ENCODE peak calls at places on chromosomes 16 and 17, in four cellular contexts. Q is K562, P is GM12878, R is SK-N-SH. H is an unnamed sample.

GRCh38 chr16:55842369-55843104 is 9.6 kb upstream of the CES1 start:
- DNase-seq in Q (peak), P (no peak), R (peak), H (no peak)

GRCh38 chr17:50269477-50270429 is 4.5 kb upstream of the TMEM92 start:
- DNase-seq in Q (peak), P (peak), R (peak), H (peak)

GRCh38 chr16:88939814-88940195 is 37.2 kb downstream of the CBFA2T3 start:
- DNase-seq in Q (no peak), P (no peak), R (no peak), H (no peak)

GRCh38 chr16:27761816-27762215 is 211.9 kb downstream of the KATNIP start:
- DNase-seq in Q (no peak), P (no peak), R (no peak), H (no peak)

GRCh38 chr17:42365136-42365535 is 23.1 kb downstream of the STAT3 start:
- DNase-seq in Q (peak), P (no peak), R (no peak), H (no peak)

GRCh38 chr16:50267151-50267631 is 840 bp downstream of the ADCY7 start:
- DNase-seq in Q (no peak), P (no peak), R (peak), H (no peak)

GRCh38 chr17:70535986-70536385 is 366.7 kb downstream of the KCNJ2 start:
- DNase-seq in Q (no peak), P (no peak), R (no peak), H (no peak)

GRCh38 chr17:78416311-78416711 is 37.9 kb downstream of the PGS1 start:
- DNase-seq in Q (no peak), P (no peak), R (no peak), H (no peak)

GRCh38 chr17:13735444-13735843 is 133.7 kb upstream of the HS3ST3A1 start:
- DNase-seq in Q (peak), P (no peak), R (peak), H (peak)

GRCh38 chr17:76537578-76538280 is at the start of gene CYGB:
- DNase-seq in Q (no peak), P (no peak), R (peak), H (no peak)

GRCh38 chr16:74107795-74108610 is 188.6 kb upstream of the PSMD7 start:
- DNase-seq in Q (peak), P (peak), R (no peak), H (peak)

GRCh38 chr17:5899496-5900195 is 170.5 kb upstream of the WSCD1 start:
- DNase-seq in Q (no peak), P (no peak), R (no peak), H (no peak)

GRCh38 chr17:2924211-2924610 is 128.0 kb downstream of the RAP1GAP2 start:
- DNase-seq in Q (no peak), P (no peak), R (peak), H (peak)

GRCh38 chr17:34390649-34391048 is 27.6 kb upstream of the CCL1 start:
- DNase-seq in Q (no peak), P (no peak), R (no peak), H (no peak)

GRCh38 chr16:82700541-82701240 is 73.9 kb downstream of the CDH13 start:
- DNase-seq in Q (no peak), P (peak), R (no peak), H (no peak)

DNA sequence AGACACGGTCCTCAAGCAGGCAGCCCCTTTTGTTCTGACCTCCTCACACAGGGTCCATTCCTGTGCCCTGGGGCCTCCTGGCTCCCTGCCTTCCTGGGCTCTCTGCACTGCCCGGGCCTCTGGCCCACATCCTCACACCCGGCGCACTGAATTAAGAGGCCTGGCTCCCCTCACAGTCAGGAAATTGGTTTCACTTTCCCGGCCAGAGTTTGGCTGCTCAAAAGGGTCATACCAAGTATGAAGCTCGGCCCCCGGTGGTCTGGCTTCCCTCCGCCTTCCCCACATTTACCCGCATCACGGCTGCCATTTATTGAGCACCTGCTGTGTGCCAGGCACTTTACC is 220.0 kb downstream of the NTN1 start:
- DNase-seq in Q (no peak), P (no peak), R (peak), H (no peak)
- TF ChIP-seq USF1 in Q (no peak), P (no peak), R (no peak), H (no peak)

DNA sequence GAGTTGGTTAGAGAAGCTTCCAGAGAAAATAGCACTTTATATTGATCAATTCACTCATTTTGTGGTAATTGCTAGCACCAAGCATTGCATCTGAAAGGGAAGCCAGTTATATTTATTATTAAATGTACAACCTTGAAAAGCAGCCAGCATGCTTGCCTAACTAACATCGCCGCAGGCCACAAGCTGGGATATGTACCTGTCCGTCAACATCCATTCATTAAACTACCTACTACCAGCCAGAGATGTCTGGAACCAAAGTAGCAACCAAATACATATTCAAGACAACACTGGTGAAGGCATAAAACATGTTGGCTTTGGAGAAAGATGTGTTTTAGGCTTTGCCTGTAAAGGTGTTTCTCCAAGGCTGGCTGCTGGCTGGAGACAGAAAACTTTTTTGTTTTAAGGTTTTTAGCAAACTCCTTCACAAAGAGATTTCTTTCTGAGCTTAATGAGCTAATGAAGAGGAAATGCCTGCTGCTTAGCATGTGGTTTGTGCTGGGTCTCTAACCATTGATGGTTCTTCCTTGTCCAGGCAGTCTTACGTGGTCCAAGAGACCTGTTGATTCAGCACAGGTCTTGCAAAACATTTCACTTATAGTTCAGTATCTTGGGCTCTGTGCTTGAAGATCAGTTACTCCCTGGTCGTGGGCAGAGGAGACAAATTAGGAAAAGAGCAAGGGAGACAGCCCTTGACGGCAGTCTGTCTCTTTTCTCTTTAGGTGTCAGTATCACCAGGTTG is 3.1 kb downstream of the ITPRIPL2 start:
- DNase-seq in Q (no peak), P (no peak), R (no peak), H (no peak)
- TF ChIP-seq USF1 in Q (no peak), P (no peak), R (no peak), H (no peak)

DNA sequence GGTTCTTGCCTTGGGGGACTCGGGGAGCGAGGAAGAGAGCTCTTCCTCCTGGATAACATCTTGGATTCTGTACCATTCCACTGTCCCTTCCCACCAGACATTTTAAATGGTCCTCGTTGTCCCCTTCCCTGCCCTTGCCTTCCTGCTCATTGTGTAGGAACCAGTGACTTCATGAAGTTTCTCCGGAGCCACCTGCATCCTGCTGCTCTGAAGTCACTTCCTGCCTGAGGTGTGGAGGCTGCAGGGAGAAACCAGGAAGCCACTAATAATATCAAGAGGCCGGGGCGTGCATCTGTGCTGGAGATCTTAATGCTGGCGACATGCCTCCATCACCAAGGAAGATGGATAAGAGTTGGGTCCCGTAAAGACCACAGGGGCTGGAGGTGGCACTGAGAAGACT is 6.2 kb upstream of the SLC16A13 start:
- DNase-seq in Q (no peak), P (no peak), R (no peak), H (no peak)
- TF ChIP-seq USF1 in Q (no peak), P (no peak), R (no peak), H (no peak)

GRCh38 chr17:80890551-80890930 is 101.1 kb upstream of the CHMP6 start:
- DNase-seq in Q (no peak), P (no peak), R (no peak), H (no peak)

GRCh38 chr17:80889231-80889896 is 102.3 kb upstream of the CHMP6 start:
- DNase-seq in Q (no peak), P (no peak), R (no peak), H (no peak)

GRCh38 chr17:80888276-80889160 is 103.1 kb upstream of the CHMP6 start:
- DNase-seq in Q (no peak), P (no peak), R (no peak), H (peak)

GRCh38 chr17:80891096-80892018 is 100.3 kb upstream of the CHMP6 start:
- DNase-seq in Q (peak), P (peak), R (no peak), H (no peak)

DNA sequence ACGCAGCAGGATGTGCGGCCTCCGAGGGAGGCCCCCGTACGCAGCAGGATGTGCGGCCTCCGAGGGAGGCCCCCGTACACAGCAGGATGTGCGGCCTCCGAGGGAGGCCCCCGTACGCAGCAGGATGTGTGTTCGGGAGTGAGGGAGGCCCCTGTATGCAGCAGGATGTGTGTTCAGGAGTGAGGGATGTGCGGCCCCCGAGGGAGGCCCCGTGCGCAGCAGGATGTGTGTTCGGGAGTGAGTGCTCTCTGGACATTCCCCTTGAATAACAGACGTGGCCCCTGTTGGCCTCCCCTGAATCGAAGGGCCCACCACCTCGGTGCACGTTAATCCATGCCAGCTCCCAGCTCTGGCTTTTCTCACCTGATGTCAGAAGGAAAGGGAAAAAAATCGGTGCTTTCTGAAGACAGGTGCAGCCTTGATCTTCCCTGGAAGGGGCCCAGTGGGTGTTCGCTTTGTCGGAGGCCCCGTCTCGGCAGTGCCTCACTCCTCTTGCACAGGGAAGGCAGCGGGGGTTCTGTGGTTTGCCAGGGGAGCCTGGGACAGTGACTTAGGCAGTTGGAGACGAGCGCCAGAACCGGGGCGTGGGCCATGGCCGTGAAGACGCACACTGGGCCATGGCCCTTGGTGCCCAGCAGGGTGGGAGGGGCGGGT is 101.6 kb upstream of the CHMP6 start:
- DNase-seq in Q (no peak), P (no peak), R (no peak), H (no peak)
- TF ChIP-seq USF1 in Q (no peak), P (no peak), R (no peak), H (no peak)

DNA sequence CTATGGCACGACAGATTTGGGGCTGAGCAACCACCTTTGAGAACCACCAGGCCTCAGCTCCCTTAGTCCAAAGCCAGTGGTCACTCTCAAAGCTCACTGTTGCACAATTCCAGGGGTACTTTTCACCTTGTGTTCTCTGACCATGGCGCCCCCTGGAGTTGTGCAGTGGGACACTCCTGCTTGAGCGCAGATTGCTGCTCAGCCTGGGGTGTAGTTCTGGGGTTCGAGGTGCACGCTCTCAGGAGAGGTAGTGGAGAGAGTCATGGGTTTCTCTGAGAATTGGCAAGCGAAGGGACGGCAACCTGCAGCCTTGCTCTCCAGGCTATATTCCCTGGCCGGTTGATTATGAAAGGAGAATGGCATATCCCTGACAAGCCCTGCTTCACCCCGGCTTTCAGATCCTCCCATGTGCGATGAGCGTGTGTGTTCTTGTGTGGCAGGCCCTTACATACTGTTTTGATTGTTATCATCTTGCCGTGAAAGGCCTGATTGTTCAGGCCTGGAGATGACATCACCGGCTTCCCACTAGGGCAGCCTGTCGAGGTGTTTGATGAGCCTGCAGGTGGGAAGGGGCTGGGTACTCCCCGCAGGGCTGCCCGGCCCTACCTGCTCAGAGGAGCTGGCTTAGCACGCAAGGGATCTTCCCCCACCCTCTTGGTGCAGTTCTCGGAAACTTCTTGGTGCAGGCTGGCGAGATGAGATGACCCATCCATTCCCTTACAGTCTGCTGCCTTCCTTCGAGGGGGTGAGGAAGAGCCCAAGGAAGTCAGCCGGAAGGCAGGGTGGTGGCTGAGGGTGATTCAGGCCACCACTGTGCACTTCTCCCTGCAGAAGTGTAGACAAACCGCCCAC is 431.2 kb downstream of the SLC39A11 start:
- DNase-seq in Q (no peak), P (no peak), R (peak), H (no peak)
- TF ChIP-seq USF1 in Q (no peak), P (no peak), R (no peak), H (no peak)

DNA sequence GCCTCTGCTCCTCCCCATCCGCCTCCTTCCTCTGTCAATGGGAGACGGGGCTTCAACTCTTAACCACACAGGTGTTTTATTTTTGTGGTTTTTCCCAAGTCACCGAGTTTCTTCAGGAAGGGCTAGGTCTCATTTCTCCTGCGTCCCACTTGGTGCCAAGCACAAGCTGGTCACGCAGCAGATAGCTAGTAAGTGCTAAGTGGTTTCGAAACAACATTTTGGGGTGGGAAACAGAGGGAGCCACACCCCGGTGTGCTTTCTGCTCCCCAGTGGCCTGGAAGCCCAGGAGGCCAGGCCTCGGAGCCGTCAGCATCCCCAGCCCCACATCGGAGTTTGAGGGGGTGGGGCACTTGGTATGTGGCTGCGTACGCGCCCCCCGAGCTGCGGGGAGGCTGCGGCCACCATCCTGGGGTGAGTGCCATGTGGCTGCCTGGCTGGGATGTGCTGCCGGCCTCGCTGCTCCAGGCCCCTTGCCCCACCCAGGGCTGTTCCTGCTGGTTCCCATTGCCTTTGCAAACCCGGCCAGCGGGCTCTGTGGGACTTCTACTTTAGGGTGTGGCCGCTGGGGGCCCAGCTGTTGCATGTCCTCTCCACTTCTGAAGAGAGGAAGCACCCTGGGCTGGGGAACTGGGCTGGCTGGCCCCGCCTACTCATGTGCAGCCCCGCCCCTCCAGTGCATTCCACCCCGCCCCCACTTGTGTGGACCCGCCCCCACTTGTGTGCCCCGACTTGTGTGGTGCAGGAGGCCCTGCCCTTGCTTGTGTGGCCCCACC is 55.6 kb downstream of the BAIAP2 start:
- DNase-seq in Q (peak), P (no peak), R (peak), H (peak)
- TF ChIP-seq USF1 in Q (no peak), P (no peak), R (no peak), H (no peak)

DNA sequence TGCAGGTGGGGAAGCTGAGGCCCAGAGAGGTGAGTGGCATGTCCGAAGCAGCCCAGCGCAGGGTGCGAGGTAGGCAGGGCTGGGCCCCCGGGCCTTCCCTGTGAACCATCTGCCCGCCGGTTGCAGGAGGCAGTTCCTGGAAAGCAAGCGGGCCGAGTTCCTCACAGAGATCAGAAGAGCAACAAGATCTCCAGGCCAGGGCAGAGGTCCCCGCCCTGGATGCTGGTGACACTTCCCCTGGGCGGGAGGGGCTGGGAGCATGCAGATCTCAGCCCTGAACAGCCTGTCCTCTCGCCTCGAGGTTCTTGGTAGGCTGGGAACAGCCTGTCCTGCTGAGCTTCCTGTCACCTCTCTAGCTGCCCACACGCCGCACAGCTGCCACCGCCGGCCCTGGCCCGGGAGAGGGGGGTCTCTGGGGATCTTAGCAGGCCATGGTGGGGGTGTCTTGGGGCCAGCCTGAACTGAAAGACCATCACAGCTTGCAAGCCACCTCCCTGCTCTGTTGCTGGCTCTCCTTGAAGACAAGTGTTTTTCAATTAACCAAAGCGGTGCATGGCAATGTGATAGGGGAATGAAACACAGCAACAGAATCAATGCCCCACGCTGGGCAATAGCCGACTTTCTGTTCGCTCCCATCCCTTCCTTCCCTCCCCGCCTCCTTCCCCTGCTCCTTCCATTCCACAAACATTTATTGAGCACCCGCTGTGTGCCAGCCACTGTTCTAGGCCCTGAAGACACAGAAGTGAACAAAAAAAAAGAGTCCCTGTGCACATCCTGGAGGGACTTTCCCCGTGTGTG is 31.7 kb downstream of the SOCS1 start:
- DNase-seq in Q (peak), P (peak), R (no peak), H (peak)
- TF ChIP-seq USF1 in Q (no peak), P (no peak), R (no peak), H (no peak)

DNA sequence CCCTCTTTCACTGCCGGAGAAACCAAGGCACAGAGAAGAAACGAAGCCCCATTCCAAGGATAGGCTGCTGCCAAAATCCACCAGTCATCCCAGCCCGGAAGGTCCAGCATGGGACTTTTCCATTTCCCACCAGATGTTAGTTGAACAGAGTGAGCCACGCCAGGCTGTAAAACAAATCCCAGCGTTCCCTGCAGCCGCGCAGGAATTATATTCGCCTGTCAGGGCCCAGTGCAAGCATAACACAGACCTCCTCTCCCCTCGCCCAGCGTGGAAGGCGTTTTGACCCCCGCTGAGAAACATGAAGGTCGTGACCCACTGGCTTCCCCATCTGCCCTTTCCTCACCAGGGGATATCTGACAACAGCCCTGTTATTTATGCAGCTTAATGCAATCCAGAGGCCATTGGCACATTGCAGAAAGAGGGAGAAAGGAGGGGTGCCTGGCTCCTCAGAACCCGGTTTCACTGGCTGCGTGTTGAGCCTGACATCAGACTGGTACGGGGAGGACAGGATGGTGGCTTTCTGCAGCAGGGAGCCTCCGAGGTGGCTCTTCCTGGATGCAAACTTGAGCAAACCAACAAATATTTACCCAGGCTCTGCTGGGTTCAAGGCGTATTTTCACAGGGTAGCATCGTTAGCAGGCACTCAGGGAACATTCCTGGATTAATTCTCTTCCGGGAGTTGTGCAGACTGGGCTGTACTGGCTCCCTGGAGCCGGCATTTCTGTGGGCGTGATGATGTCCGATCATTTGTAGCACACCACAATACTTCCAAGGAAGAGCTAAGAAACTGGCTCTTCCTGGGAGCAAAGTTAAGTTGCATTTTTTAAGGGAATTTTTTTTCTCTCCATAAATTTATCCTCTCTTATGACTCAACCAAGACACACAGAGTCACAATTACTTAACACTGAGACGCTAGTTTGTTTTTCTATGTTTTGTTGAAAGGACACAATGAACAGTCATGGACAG is 211.9 kb upstream of the FOXF1 start:
- DNase-seq in Q (no peak), P (no peak), R (no peak), H (no peak)
- TF ChIP-seq USF1 in Q (no peak), P (no peak), R (no peak), H (no peak)

H was measured in WTC11.